ENCODE peak calls at places on chromosomes 4 and X, in six cellular contexts. N, J, R, K, W and X are unnamed samples. For H3K4me1, the result is how much of the 10 kb centered on the place peaks cover.

GRCh38 chr4:177066746-177067145 is 242.9 kb upstream of the NEIL3 start:
- DNase-seq in N (no peak), K (no peak), R (no peak), W (no peak), J (no peak), X (no peak)

GRCh38 chrX:136541294-136541693 is 9.3 kb downstream of the VGLL1 start:
- DNase-seq in J (no peak), N (no peak), K (no peak), R (no peak), W (no peak), X (no peak)

GRCh38 chrX:151713859-151714258 is 2.0 kb upstream of the FATE1 start:
- DNase-seq in N (no peak), R (no peak), W (no peak), J (no peak), K (peak), X (no peak)

GRCh38 chrX:13647709-13648212 is 5.2 kb upstream of the TCEANC start:
- DNase-seq in K (peak), J (peak), R (no peak), N (no peak), W (peak), X (peak)

GRCh38 chr4:129578336-129578735 is 482.4 kb downstream of the C4orf33 start:
- DNase-seq in J (no peak), K (no peak), W (no peak), R (no peak), N (no peak), X (no peak)

GRCh38 chr4:141375855-141376254 is 155.2 kb downstream of the ZNF330 start:
- DNase-seq in W (no peak), R (no peak), J (peak), K (peak), N (peak), X (no peak)

GRCh38 chrX:119981286-119982070 is 37.9 kb upstream of the NKAP start:
- DNase-seq in K (peak), N (no peak), R (no peak), J (peak), W (no peak), X (no peak)

GRCh38 chr4:38857354-38858096 is 908 bp upstream of the TLR6 start:
- DNase-seq in K (peak), R (no peak), J (peak), N (peak), W (peak), X (no peak)

GRCh38 chrX:38664285-38664684 is 102.9 kb downstream of the TSPAN7 start:
- DNase-seq in J (peak), R (no peak), N (no peak), W (no peak), K (peak), X (no peak)

DNA sequence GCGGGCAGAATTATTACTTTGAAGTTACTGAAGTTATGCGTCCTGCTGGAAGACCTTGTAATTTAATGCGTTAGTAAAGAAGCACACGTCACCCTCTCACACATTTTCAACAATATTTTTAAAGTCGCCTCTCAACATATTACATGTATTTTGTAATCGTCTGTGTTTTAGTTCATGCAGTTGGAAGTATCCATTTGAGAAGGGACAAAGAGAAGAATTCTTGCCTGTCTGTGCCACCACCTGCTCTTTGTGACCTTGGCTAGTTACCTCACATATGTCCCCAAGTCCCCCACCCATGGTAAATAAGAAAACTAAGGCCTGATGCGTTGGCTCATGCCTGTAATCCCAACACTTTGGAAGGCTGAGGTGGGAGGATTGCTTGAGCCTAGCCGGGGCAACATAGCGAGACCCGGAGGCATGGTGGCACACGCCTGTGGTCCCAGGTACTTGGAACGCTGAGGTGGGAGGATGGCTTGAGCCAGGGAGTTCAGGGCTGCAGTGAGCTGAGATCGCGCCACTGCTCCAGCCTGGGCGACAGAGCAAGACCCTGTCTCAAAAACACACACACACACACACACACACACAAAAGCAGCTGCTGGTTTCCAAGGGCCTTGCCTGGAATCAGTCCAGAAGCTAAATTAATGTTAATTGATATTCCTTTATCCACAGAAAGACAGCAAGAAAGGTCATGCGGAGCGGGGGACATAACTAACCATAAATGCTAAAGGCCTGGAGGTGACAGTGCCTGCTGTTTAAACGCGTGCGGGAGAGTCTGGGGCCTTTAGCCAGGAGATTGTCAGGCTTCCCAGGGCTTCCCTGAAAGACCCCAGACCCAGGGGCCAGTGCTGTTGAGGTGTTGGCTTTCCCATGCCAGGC is 811 bp downstream of the TMEM187 start:
- DNase-seq in J (no peak), K (no peak), N (no peak), W (no peak), R (no peak), X (no peak)
- TF ChIP-seq POLR2A in J (no peak), K (no peak), N (no peak), W (no peak), R (no peak), X (no peak)

GRCh38 chr4:53534684-53535083 is 56.6 kb downstream of the LNX1 start:
- DNase-seq in N (no peak), W (no peak), R (no peak), K (no peak), J (no peak), X (no peak)

GRCh38 chr4:53541577-53542206 is 49.6 kb downstream of the LNX1 start:
- DNase-seq in N (no peak), R (no peak), J (peak), W (peak), K (no peak), X (no peak)

GRCh38 chr4:53536328-53536727 is 55.0 kb downstream of the LNX1 start:
- DNase-seq in N (no peak), W (no peak), R (no peak), K (no peak), J (no peak), X (no peak)

GRCh38 chr4:53535567-53535966 is 55.7 kb downstream of the LNX1 start:
- DNase-seq in K (no peak), J (no peak), W (no peak), N (no peak), R (no peak), X (no peak)

DNA sequence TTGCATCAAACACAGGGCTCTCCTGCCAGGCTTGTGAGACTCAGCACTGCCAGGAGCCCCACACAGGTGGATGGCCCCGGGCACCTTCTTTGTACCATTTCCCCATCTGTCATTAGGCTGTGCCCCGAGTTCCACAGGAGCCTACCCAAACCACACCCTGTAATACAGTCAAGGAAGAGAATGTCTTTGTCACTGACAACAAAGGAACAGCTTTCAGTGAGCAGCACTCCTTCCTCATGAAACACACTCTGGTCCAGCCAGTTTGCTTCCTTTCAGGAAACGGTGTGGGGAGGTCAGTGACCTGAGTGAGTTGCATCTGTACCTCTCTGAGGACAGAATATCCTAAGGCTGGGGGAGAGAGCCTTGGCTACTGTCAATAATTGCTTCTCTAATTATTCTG is 53.7 kb downstream of the LNX1 start:
- DNase-seq in W (peak), R (no peak), K (no peak), N (no peak), J (no peak), X (no peak)
- H3K27ac ChIP-seq in W (no peak), R (peak), K (no peak), N (peak), J (no peak), X (no peak)

DNA sequence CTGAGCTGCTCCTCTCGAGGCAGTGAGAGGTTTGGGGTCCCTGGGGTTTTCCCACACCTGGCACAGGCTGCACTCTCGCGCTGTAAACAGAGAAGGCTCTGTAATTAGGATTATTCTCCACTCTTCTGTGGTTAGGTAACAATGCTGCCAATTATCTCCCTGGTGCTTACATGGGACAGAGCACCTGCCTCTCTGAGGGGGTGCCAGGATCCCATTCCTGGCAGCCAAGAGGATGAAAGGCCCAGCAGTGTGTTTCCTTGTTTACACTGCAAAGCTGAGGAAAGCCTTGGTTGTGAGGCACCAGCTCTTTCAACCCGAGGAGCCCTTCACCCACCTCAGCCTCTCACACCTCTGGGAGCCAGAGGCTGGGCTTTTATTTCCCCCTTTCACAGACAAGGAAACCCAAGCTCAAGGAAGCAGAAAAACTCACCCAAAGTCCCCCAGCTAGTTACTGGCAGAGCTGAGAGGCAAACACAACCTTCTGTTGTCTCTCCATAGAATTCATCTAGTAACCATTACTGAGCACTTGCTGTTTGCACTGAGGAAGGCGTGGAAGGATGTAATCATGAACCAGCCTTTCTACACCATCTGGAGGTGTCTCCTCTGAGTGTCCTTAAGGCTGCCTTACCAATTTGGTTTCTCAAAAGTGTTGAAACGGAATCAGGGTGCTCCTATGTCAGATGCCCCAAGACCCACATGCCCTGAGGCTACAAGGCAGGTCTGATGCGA is 39.7 kb upstream of the PROM1 start:
- DNase-seq in K (no peak), J (no peak), W (no peak), N (peak), R (no peak), X (peak)
- H3K4me1 ChIP-seq in K (under half), J (under half), W (under half), N (under half), R (under half), X (under half)

DNA sequence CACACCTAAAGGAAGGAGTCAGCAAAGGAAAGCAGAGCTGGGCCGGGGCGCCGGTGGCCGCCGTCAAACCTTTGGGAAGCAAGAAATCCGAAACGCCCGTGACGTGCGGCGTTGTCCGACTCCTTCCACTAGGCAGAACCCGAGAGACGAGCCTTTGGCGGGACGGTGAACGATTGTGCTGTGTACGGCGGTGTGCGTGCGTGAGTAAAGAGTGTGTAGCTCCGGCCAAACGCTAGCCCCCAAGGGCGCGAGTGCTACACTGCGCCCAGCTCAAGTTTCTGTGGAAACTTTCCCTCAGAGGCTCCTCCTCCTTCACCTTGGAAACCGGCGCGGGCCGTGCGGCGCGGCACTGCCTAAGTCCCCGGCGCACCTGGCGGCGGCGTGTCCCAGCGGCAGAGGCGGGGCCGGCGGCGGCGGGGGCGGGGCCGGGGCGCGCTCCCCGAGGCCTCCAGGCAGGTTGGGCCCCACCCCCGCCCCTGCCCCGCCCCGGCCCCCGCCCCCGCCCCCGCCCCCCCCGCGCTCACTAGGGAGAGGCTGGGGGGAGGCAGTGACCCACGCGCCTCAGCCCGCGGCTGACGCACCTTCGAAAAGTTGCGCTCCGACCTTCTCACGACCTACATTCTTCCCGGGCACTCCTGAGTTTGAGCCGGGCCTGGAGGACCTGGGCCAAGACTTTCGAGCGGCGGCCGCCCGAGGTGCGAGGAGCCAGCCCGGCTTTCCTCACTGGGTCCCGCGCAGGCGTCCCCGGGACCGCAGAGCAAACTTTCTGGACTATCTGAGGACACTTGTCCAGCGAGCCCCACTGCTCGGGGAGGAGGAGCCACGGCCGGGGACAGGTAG is at the start of gene FHIP1A:
- DNase-seq in J (peak), W (peak), R (peak), K (peak), N (peak), X (peak)
- TF ChIP-seq POLR2A in J (no peak), W (peak), R (no peak), K (no peak), N (peak), X (no peak)

DNA sequence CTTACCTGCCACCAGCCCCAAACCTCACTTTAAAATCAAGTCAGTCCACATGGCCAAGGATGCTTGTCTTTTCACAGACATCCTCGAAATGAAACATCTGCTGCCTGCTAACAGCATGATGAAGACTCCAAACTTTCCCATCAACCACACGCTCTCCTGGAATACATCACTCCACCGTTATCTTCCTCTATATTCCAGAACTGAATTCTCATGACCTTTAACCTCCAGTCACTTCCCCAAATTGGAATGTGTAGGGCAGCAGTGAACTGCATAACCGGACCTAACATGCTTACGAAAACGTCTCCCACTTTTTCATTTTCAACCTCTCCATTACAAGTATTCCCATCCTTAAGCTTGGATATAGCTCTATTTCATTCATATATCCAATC is 30.7 kb upstream of the ZNF41 start:
- DNase-seq in W (no peak), J (no peak), R (no peak), N (no peak), K (no peak), X (no peak)
- H3K27ac ChIP-seq in W (no peak), J (no peak), R (no peak), N (no peak), K (peak), X (no peak)